ENCODE peak calls at places on chromosomes 11 and 22, in five cellular contexts. I is Calu3, A is HFFc6, P is mammary epithelial cell, H is heart left ventricle. B is an unnamed sample.

GRCh38 chr11:11993814-11994213 is 14.6 kb downstream of the DKK3 start:
- DNase-seq in A (peak; percentile 88), I (peak; percentile 40), P (peak; percentile 86), H (peak; percentile 81), B (peak; percentile 80)

GRCh38 chr11:70552441-70553150 is 154.3 kb downstream of the CTTN start:
- DNase-seq in A (no peak), I (no peak), P (no peak), H (no peak), B (no peak)

GRCh38 chr11:7060828-7061227 is 28.0 kb upstream of the RBMXL2 start:
- DNase-seq in P (peak; percentile 17), A (peak; percentile 77), H (no peak), I (no peak), B (no peak)

GRCh38 chr11:80637011-80637410 is 1196.2 kb upstream of the TENM4 start:
- DNase-seq in H (no peak), P (no peak), I (no peak), A (no peak), B (no peak)

GRCh38 chr11:69352181-69352580 is 58.2 kb downstream of the MYEOV start:
- DNase-seq in I (no peak), A (no peak), P (no peak), H (no peak), B (no peak)

GRCh38 chr11:118263694-118264567 is at the start of gene MPZL2:
- DNase-seq in P (peak; percentile 98), H (peak; percentile 31), A (no peak), I (peak; percentile 79), B (no peak)

GRCh38 chr11:105466582-105467228 is 143.2 kb upstream of the GRIA4 start:
- DNase-seq in A (peak; percentile 33), I (peak; percentile 22), P (peak; percentile 23), H (no peak), B (no peak)

GRCh38 chr11:27910186-27910941 is 197.6 kb downstream of the KIF18A start:
- DNase-seq in H (no peak), P (peak; percentile 76), I (no peak), A (peak; percentile 84), B (no peak)

GRCh38 chr11:67006029-67006884 is 16.7 kb upstream of the SYT12 start:
- DNase-seq in P (no peak), I (no peak), A (no peak), H (peak; percentile 62), B (no peak)

GRCh38 chr11:73409431-73409830 is 33.2 kb downstream of the RELT start:
- DNase-seq in I (no peak), A (no peak), H (no peak), P (no peak), B (no peak)

GRCh38 chr11:5624489-5625278 is at the start of gene TRIM34:
- DNase-seq in I (peak; percentile 64), A (peak; percentile 70), H (peak; percentile 36), P (peak; percentile 76), B (peak; percentile 75)

GRCh38 chr11:106152013-106152412 is 74.6 kb downstream of the AASDHPPT start:
- DNase-seq in A (no peak), P (peak; percentile 82), I (peak; percentile 0), H (no peak), B (no peak)

GRCh38 chr22:37226087-37226486 is 13.8 kb upstream of the SSTR3 start:
- DNase-seq in A (no peak), P (no peak), I (no peak), H (no peak), B (no peak)

GRCh38 chr22:37525073-37525745 is 6.0 kb upstream of the CARD10 start:
- DNase-seq in I (peak; percentile 75), P (peak; percentile 94), A (peak; percentile 82), H (peak; percentile 74), B (no peak)

GRCh38 chr11:43557553-43558031 is 122.9 kb upstream of the HSD17B12 start:
- DNase-seq in H (no peak), I (no peak), A (no peak), P (no peak), B (no peak)

GRCh38 chr11:296976-297665 is 2.2 kb downstream of the IFITM5 start:
- DNase-seq in I (no peak), A (no peak), P (no peak), H (peak; percentile 23), B (peak; percentile 63)

DNA sequence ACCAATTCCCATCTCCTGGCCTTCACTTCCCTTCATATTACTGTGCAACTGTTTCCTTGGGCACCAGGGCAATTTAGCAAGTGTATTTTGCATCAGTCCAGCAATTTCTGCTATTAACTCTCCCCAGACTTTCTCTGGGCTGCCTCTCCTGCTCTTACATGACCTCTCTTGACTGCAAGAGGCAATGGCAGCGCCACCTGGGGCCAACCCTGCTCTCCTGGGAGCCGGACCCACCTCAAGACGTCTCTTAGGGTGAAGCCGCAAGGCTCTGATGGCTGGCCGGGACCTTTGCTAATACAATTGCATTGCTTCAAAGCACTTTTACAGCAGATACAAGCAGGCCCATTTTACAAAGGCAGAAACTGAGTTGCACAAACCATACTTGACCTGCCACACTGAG is 360.2 kb downstream of the CADM1 start:
- DNase-seq in P (no peak), A (no peak), H (no peak), I (no peak), B (no peak)
- TF ChIP-seq CTCF in P (no peak), A (no peak), H (no peak), I (no peak), B (no peak)

GRCh38 chr11:62805044-62805892 is at the start of gene NXF1:
- DNase-seq in H (peak; percentile 95), I (peak; percentile 95), P (peak; percentile 92), A (peak; percentile 94), B (peak; percentile 97)
- TF ChIP-seq CTCF in H (no peak), I (no peak), P (no peak), A (peak; percentile 44), B (no peak)

GRCh38 chr22:24117942-24118341 is 63.3 kb upstream of the SUSD2 start:
- DNase-seq in I (peak; percentile 15), A (no peak), H (no peak), P (no peak), B (no peak)
- TF ChIP-seq CTCF in I (no peak), A (peak; percentile 12), H (no peak), P (no peak), B (no peak)

GRCh38 chr22:27724181-27724580 is 77.4 kb downstream of the MN1 start:
- DNase-seq in A (no peak), I (no peak), H (no peak), P (no peak), B (no peak)

GRCh38 chr22:27724706-27725105 is 76.8 kb downstream of the MN1 start:
- DNase-seq in A (no peak), I (no peak), P (no peak), H (no peak), B (no peak)

GRCh38 chr22:27726344-27726725 is 75.2 kb downstream of the MN1 start:
- DNase-seq in I (no peak), P (no peak), H (peak; percentile 54), A (no peak), B (no peak)

GRCh38 chr22:27723150-27723549 is 78.4 kb downstream of the MN1 start:
- DNase-seq in A (no peak), I (no peak), H (no peak), P (no peak), B (no peak)

GRCh38 chr22:27723708-27724107 is 77.8 kb downstream of the MN1 start:
- DNase-seq in P (no peak), I (no peak), H (no peak), A (no peak), B (no peak)
- TF ChIP-seq CTCF in P (no peak), I (no peak), H (no peak), A (no peak), B (no peak)

GRCh38 chr22:24232725-24233124 is 12.2 kb downstream of the GGT5 start:
- DNase-seq in I (no peak), A (no peak), H (no peak), P (no peak), B (no peak)
- TF ChIP-seq CTCF in I (no peak), A (no peak), H (no peak), P (no peak), B (no peak)

GRCh38 chr22:36175892-36176291 is 15.3 kb upstream of the APOL3 start:
- DNase-seq in H (no peak), I (no peak), P (no peak), A (no peak), B (no peak)
- TF ChIP-seq CTCF in H (no peak), I (no peak), P (no peak), A (peak; percentile 54), B (no peak)

GRCh38 chr11:3231851-3232744 is at the start of gene MRGPRE:
- DNase-seq in H (no peak), P (peak; percentile 8), I (no peak), A (no peak), B (peak; percentile 61)

GRCh38 chr11:3230636-3231549 is 1.3 kb downstream of the MRGPRE start:
- DNase-seq in A (no peak), P (no peak), H (no peak), I (no peak), B (peak; percentile 52)

GRCh38 chr11:3229673-3230630 is 2.3 kb downstream of the MRGPRE start:
- DNase-seq in I (no peak), H (no peak), P (no peak), A (no peak), B (no peak)

GRCh38 chr11:3232956-3233355 is 739 bp upstream of the MRGPRE start:
- DNase-seq in A (no peak), I (no peak), H (no peak), P (no peak), B (no peak)

DNA sequence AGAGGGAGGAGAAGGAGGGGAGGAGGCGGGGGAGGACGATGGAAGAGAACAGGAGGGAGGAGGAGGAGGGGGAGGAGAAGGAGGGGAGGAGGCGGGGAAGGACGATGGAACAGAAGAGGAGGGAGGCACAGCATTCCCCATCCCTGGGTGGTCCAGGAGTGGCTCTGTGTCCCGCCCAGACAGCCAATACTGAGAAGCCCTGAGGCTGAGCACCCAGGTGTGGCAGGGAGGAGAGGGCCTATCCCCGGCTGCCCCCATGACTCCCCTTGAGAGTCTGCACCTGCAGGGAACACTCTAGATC is 717 bp downstream of the MRGPRE start:
- DNase-seq in P (no peak), A (no peak), I (no peak), H (no peak), B (no peak)
- TF ChIP-seq CTCF in P (no peak), A (no peak), I (no peak), H (no peak), B (no peak)

DNA sequence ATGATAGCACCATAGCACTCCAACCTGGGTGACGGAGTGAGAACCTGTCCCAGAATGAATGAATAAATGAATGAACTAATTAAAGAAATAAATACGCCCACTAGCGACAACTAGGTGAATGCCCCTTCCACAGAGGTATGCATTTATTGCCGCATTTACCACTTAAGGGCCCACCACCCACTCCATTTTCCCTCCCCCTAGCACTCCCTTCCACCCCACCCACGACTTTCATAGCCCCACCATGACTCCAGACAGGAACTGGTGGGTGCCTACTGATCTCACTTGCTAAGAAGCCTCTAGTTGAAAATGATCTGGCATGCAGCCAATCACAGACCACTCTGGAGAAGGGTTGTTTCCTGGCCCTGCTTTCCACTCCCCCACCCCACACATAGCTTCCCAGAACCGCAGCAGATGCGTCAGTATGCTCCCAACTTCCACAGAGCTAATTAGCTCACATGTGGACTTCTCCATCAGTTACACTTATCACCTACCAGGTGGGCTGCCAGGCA is 167.6 kb downstream of the WT1 start:
- DNase-seq in I (no peak), P (no peak), A (no peak), H (no peak), B (no peak)
- TF ChIP-seq CTCF in I (no peak), P (no peak), A (no peak), H (no peak), B (no peak)

B was measured in sigmoid colon.